ENCODE peak calls at places on chromosomes 12 and 14, in seven cellular contexts. M is uterus, Y is heart right ventricle, N is PC-3, I is A549, P is brain microvascular endothelial cell, W is fibroblast of lung. K is an unnamed sample.
A peak's percentile ranks its signal among the peaks of the same experiment; 100 is the strongest.

GRCh38 chr12:130433834-130434233 is 96.1 kb downstream of the PIWIL1 start:
- DNase-seq in W (no peak), Y (no peak), M (no peak), N (no peak), P (no peak), I (no peak), K (no peak)

GRCh38 chr12:28189774-28190320 is 409 bp upstream of the CCDC91 start:
- DNase-seq in Y (no peak), W (no peak), N (no peak), M (no peak), P (peak; percentile 2), I (peak; percentile 5), K (no peak)

GRCh38 chr14:73785834-73786631 is 65.6 kb upstream of the PTGR2 start:
- DNase-seq in I (peak; percentile 60), M (peak; percentile 82), N (peak; percentile 86), W (peak; percentile 86), Y (peak; percentile 73), P (peak; percentile 78), K (peak; percentile 52)

GRCh38 chr12:58914457-58914856 is 5.8 kb downstream of the LRIG3 start:
- DNase-seq in N (no peak), P (no peak), Y (no peak), M (no peak), I (no peak), W (peak; percentile 34), K (no peak)

GRCh38 chr14:72588521-72588920 is 305.4 kb downstream of the DPF3 start:
- DNase-seq in M (no peak), P (no peak), W (no peak), N (no peak), Y (no peak), I (no peak), K (no peak)

GRCh38 chr12:118052324-118053070 is 8.5 kb downstream of the WSB2 start:
- DNase-seq in W (peak; percentile 98), P (peak; percentile 90), I (peak; percentile 98), M (peak; percentile 45), N (peak; percentile 100), Y (peak; percentile 62), K (peak; percentile 19)

GRCh38 chr12:6180300-6181051 is 19.7 kb upstream of the CD9 start:
- DNase-seq in P (peak; percentile 63), N (peak; percentile 84), Y (peak; percentile 66), W (peak; percentile 74), M (peak; percentile 76), I (no peak), K (no peak)

GRCh38 chr14:64209428-64210165 is 84.6 kb downstream of the ESR2 start:
- DNase-seq in M (peak; percentile 57), N (no peak), Y (peak; percentile 57), W (peak; percentile 23), P (no peak), I (no peak), K (no peak)

GRCh38 chr12:112677050-112677765 is 114.3 kb upstream of the RPH3A start:
- DNase-seq in N (no peak), M (no peak), P (no peak), I (no peak), Y (no peak), W (no peak), K (no peak)

GRCh38 chr12:10668526-10668925 is 5.3 kb downstream of the STYK1 start:
- DNase-seq in N (no peak), P (no peak), W (no peak), M (no peak), Y (no peak), I (no peak), K (no peak)

GRCh38 chr12:106090586-106091411 is 48.0 kb downstream of the NUAK1 start:
- DNase-seq in N (peak; percentile 80), M (peak; percentile 64), W (peak; percentile 94), I (no peak), P (peak; percentile 71), Y (no peak), K (no peak)

GRCh38 chr14:33273978-33274377 is 335.3 kb downstream of the NPAS3 start:
- DNase-seq in N (no peak), I (no peak), P (no peak), Y (no peak), W (no peak), M (no peak), K (no peak)

GRCh38 chr12:40989785-40990184 is 198.3 kb upstream of the PDZRN4 start:
- DNase-seq in Y (no peak), M (no peak), N (no peak), W (no peak), I (no peak), P (no peak), K (no peak)

GRCh38 chr12:66664076-66664475 is 14.8 kb downstream of the GRIP1 start:
- DNase-seq in I (no peak), N (peak; percentile 12), P (no peak), M (no peak), W (no peak), Y (no peak), K (no peak)

GRCh38 chr12:68240975-68241374 is 12.4 kb downstream of the IL22 start:
- DNase-seq in Y (no peak), N (peak; percentile 8), P (peak; percentile 59), I (no peak), M (no peak), W (peak; percentile 33), K (no peak)

GRCh38 chr12:936377-937345 is 12.8 kb downstream of the RAD52 start:
- DNase-seq in P (no peak), N (no peak), W (no peak), M (no peak), I (no peak), Y (no peak), K (no peak)

GRCh38 chr12:2291182-2291832 is 238.5 kb downstream of the CACNA1C start:
- DNase-seq in N (peak; percentile 57), W (no peak), P (peak; percentile 23), Y (no peak), I (peak; percentile 80), M (no peak), K (no peak)

DNA sequence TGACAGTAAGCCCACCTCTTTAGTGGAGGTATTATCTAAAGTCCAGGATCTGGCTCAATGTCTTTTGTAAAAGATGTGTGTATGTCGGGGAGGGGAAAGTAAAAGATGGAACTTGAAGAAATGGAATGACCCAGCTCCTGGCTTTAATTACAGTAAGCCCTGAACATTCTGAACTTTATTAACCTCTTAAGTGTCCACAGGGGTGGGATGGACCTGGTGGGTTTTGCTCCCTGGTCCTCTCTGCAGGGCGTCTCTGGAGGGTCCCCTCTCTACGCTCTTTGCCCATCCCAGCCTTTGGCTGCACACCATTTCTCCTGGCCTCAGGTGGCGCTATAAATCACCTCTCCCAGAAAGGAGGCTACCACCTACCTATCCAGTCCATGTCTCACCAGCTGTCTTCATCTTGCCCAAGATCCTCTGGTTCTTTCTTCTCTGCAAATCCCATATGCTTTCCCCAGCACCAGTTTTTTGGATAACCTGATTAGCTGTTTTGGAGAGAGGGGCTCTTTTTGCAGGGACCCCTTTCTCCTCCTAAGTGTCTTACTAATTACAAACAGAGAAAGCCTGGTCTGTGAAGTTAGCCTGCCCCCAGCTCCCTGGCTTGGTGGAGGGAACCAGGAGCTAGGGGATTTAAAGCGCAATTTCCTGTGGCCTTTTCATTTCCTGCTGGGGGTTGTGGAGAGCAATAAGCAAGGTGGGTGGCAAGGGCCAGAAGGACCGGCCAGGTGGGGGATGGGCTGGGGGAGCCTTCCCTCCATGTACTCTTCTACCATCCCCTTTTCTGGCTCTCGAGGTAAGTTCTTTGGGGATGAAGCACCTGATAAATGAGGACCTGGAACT is 3.9 kb upstream of the CISTR start:
- DNase-seq in N (no peak), M (no peak), Y (no peak), P (no peak), W (no peak), I (no peak), K (no peak)
- TF ChIP-seq CTCF in N (peak; percentile 20), M (no peak), Y (no peak), P (peak; percentile 19), W (no peak), I (no peak), K (no peak)

DNA sequence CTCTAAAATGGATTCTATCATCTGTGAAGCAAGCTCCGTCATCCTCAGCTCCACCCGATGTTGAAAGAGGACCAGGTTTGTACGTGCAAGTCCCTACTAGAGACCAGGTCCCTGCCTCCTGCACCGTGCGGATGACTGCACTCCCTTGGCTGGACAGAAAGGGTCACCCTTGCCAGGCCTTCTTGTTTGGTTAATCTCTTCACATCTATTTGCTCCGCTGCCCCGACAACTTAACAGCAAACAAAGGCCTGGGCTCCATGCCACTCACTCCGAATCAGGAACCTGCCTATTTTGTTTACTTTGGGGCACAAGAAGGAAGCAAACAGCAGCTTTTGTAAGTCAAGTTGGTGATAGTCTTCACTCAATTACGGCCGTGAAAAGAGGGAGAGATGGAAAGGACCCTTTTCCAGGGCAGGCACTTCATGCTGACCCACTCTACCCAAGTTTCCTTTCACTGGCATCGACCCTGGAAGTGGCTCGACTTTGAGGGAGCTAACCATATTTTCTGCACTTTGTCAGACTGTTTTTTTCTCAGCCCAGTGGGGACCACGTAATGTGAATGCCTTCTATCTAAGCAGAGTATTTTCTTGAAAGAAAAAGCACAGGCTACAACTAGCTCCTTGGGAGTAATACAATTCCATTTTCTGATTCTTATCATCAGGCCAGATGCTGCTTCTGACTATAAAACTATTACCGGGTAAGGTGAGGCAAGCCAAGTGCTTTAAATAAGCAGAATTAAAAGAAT is 202.6 kb downstream of the FOXN3 start:
- DNase-seq in M (no peak), Y (peak; percentile 63), W (peak; percentile 17), N (peak; percentile 80), I (peak; percentile 49), P (no peak), K (no peak)
- H3K27ac ChIP-seq in M (no peak overlapping the region), Y (no peak overlapping the region), W (no peak overlapping the region), N (peak overlapping the region; percentile 50), I (no peak overlapping the region), P (no peak overlapping the region), K (peak overlapping the region; percentile 28)

DNA sequence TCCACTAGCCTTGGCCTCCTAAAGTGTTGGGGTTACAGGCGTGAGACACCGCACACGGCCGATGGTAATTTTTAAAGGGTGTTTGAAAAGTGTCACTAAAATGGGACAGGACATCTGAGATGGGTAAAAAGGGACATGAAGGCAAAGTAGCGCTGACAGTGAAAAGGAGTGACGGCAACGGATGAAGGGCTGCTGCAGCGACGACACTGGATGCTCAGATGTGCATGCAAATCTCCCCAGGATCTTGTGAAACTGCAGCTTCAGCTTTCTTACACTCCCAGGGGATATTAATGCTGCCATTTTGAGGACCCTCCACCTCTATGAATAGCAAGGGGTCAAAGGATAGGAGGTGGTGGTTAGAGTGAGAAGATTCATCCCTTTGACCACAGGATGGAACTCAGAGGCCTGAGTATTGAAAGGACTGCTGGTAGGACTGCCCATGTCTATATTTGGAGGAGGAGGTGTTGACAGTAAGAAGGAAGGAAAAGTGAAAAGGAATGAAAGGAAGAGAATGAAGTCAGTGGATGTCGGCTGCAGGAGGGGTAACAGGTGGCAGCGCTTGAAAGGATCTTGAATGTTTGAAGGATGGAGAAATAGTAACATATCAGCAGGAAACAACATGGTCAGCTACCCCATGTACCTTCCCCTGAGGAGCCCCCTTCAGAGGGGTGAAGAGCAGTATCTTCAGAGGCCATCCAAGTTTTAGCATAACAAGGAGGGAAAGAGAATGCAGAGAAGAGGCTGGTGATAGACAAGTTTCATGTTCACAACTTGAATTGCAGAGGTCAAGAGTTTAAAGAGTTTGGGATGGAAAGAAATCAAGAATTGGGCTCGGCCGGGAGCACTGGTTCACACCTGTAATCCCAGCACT is 37.1 kb downstream of the CLIP1 start:
- DNase-seq in Y (no peak), P (no peak), W (no peak), I (no peak), M (no peak), N (no peak), K (no peak)
- H3K4me3 ChIP-seq in Y (no peak overlapping the region), P (no peak overlapping the region), W (no peak overlapping the region), I (no peak overlapping the region), M (no peak overlapping the region), N (no peak overlapping the region), K (no peak overlapping the region)

DNA sequence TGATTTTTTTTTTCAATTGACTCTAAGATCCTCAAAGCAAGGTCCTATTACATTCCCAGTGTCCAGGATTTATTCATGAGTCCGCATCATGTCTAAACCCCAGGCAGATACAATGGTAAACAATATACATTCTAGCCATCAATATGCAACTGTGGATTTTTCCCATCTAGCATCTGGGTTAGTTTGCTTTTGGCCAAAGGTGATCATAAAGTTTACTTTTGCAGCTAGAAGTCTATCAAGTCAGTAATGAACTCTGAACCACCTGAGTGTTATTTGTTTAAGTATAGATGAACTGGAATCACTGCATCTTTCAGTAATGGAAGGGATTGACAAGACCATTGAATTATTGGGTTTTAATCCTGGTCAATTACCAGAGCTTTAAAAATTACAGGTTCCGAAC is 80.8 kb downstream of the STON2 start:
- DNase-seq in W (no peak), I (no peak), N (no peak), P (no peak), M (no peak), Y (no peak), K (no peak)
- TF ChIP-seq CTCF in W (no peak), I (no peak), N (no peak), P (no peak), M (no peak), Y (no peak), K (no peak)

K was measured in dorsolateral prefrontal cortex.